ENCODE peak calls at places on chromosomes 5 and 9, in eight cellular contexts. J is pancreas; O is amniotic epithelial cell; W is Ammon's horn; D is GM13976; U is IMR-90; Q is stimulated activated CD4-positive, alpha-beta T cell treated with anti-CD3 and anti-CD28 coated beads, Interleukin-1b, Interleukin-23, amount 100 ng/mL, for 24 hours; G is EL. S is an unnamed sample.

GRCh38 chr5:117748336-117748735 is 1173.7 kb upstream of the SEMA6A start:
- DNase-seq in J (no peak), O (no peak), W (no peak), D (no peak), U (no peak), Q (no peak), G (no peak), S (no peak)

GRCh38 chr9:77514886-77515711 is 133.0 kb downstream of the GNA14 start:
- DNase-seq in J (no peak), O (peak), W (peak), D (no peak), U (no peak), Q (no peak), G (peak), S (no peak)

GRCh38 chr9:2269778-2270177 is 254.6 kb downstream of the SMARCA2 start:
- DNase-seq in J (no peak), O (no peak), W (no peak), D (no peak), U (no peak), Q (no peak), G (no peak), S (no peak)

GRCh38 chr9:34046784-34047379 is 1.8 kb downstream of the UBAP2 start:
- DNase-seq in J (no peak), O (no peak), W (no peak), D (no peak), U (peak), Q (no peak), G (peak), S (no peak)

GRCh38 chr5:177405805-177406204 is 3.6 kb downstream of the F12 start:
- DNase-seq in J (no peak), O (no peak), W (peak), D (peak), U (no peak), Q (no peak), G (no peak), S (no peak)

GRCh38 chr9:12716823-12717222 is 23.6 kb downstream of the TYRP1 start:
- DNase-seq in J (no peak), O (no peak), W (no peak), D (no peak), U (no peak), Q (no peak), G (no peak), S (no peak)

GRCh38 chr9:30584559-30584958 is 1799.9 kb upstream of the ACO1 start:
- DNase-seq in J (no peak), O (no peak), W (no peak), D (no peak), U (no peak), Q (no peak), G (no peak), S (no peak)

GRCh38 chr5:145484195-145484594 is 350.9 kb downstream of the PRELID2 start:
- DNase-seq in J (no peak), O (peak), W (peak), D (no peak), U (peak), Q (no peak), G (peak), S (no peak)

GRCh38 chr5:97067296-97067695 is 75.1 kb downstream of the LIX1 start:
- DNase-seq in J (no peak), O (no peak), W (no peak), D (no peak), U (no peak), Q (no peak), G (no peak), S (no peak)

GRCh38 chr9:109918359-109919163 is 138.6 kb downstream of the PALM2AKAP2 start:
- DNase-seq in J (no peak), O (no peak), W (no peak), D (no peak), U (no peak), Q (peak), G (no peak), S (peak)

GRCh38 chr9:127825319-127826051 is 22.8 kb downstream of the FPGS start:
- DNase-seq in J (peak), O (no peak), W (no peak), D (no peak), U (no peak), Q (no peak), G (no peak), S (no peak)

GRCh38 chr9:123686131-123686848 is 243.6 kb downstream of the DENND1A start:
- DNase-seq in J (no peak), O (peak), W (peak), D (no peak), U (peak), Q (no peak), G (no peak), S (no peak)

GRCh38 chr5:61881821-61882220 is 424.2 kb upstream of the KIF2A start:
- DNase-seq in J (no peak), O (no peak), W (peak), D (no peak), U (peak), Q (no peak), G (peak), S (no peak)

GRCh38 chr5:157108961-157109360 is at the start of gene HAVCR2:
- DNase-seq in J (no peak), O (no peak), W (peak), D (peak), U (no peak), Q (no peak), G (no peak), S (peak)